ENCODE peak calls at places on chromosomes 12 and 14, in five cellular contexts. B is brain pericyte; F is pulmonary artery endothelial cell; K is GM12865; M is stimulated activated CD8-positive, alpha-beta memory T cell treated with anti-CD3 and anti-CD28 coated beads, Interleukin-15, amount 100 ng/mL, for 4 hours. N is an unnamed sample.
A peak's percentile ranks its signal among the peaks of the same experiment; 100 is the strongest.

GRCh38 chr14:55097894-55098560 is 31.0 kb upstream of the LGALS3 start:
- DNase-seq in B (no peak), F (no peak), K (peak; percentile 96), M (no peak), N (no peak)

GRCh38 chr12:64819816-64820402 is 4.5 kb upstream of the TBC1D30 start:
- DNase-seq in B (no peak), F (no peak), K (no peak), M (no peak), N (no peak)

GRCh38 chr14:65824285-65824977 is 411.9 kb downstream of the FUT8 start:
- DNase-seq in B (peak; percentile 25), F (peak; percentile 44), K (peak; percentile 78), M (peak; percentile 10), N (no peak)

GRCh38 chr14:94103554-94104165 is 6.9 kb upstream of the IFI27 start:
- DNase-seq in B (no peak), F (no peak), K (no peak), M (no peak), N (no peak)

GRCh38 chr12:98743362-98743953 is 98.4 kb downstream of the APAF1 start:
- DNase-seq in B (no peak), F (no peak), K (peak; percentile 44), M (no peak), N (no peak)

GRCh38 chr12:38154096-38155019 is 162.2 kb upstream of the ALG10B start:
- DNase-seq in B (no peak), F (no peak), K (no peak), M (no peak), N (peak; percentile 78)

GRCh38 chr12:52873513-52873831 is 24.7 kb upstream of the KRT78 start:
- DNase-seq in B (no peak), F (no peak), K (no peak), M (no peak), N (no peak)

GRCh38 chr12:45299132-45299692 is 83.3 kb downstream of the ANO6 start:
- DNase-seq in B (no peak), F (no peak), K (no peak), M (no peak), N (no peak)

GRCh38 chr14:61537567-61538463 is 157.5 kb upstream of the HIF1A start:
- DNase-seq in B (no peak), F (no peak), K (peak; percentile 47), M (peak; percentile 27), N (no peak)

GRCh38 chr14:105851716-105852377 is 325.5 kb downstream of the TMEM121 start:
- DNase-seq in B (no peak), F (no peak), K (no peak), M (no peak), N (no peak)

GRCh38 chr12:108332791-108333382 is 6.2 kb downstream of the CMKLR1 start:
- DNase-seq in B (no peak), F (no peak), K (peak; percentile 58), M (no peak), N (no peak)

GRCh38 chr12:54370218-54370730 is 6.0 kb upstream of the GPR84 start:
- DNase-seq in B (peak; percentile 60), F (peak; percentile 43), K (peak; percentile 65), M (no peak), N (peak; percentile 95)

GRCh38 chr14:32217301-32217700 is 14.2 kb upstream of the RNU6-8 start:
- DNase-seq in B (no peak), F (no peak), K (peak; percentile 46), M (no peak), N (no peak)

GRCh38 chr12:95820096-95820703 is 29.6 kb upstream of the NTN4 start:
- DNase-seq in B (no peak), F (no peak), K (no peak), M (no peak), N (no peak)

GRCh38 chr12:111775205-111776193 is 8.8 kb downstream of the ALDH2 start:
- DNase-seq in B (peak; percentile 47), F (peak; percentile 77), K (peak; percentile 91), M (no peak), N (no peak)

GRCh38 chr14:71586131-71586893 is 345.9 kb upstream of the RGS6 start:
- DNase-seq in B (no peak), F (no peak), K (no peak), M (no peak), N (no peak)

GRCh38 chr12:108840605-108841328 is 16.6 kb downstream of the SSH1 start:
- DNase-seq in B (peak; percentile 73), F (no peak), K (no peak), M (no peak), N (no peak)

GRCh38 chr14:64444984-64445845 is 20.1 kb upstream of the AKAP5 start:
- DNase-seq in B (no peak), F (peak; percentile 29), K (peak; percentile 92), M (peak; percentile 20), N (no peak)

GRCh38 chr12:106984588-106985137 is 2.3 kb downstream of the MTERF2 start:
- DNase-seq in B (no peak), F (no peak), K (no peak), M (no peak), N (no peak)

GRCh38 chr12:6962285-6963015 is 8.0 kb downstream of the PHB2 start:
- DNase-seq in B (no peak), F (no peak), K (no peak), M (no peak), N (no peak)

GRCh38 chr12:76299536-76300296 is 48.5 kb downstream of the BBS10 start:
- DNase-seq in B (no peak), F (no peak), K (no peak), M (no peak), N (no peak)

GRCh38 chr12:69929125-69929524 is 104.1 kb downstream of the MYRFL start:
- DNase-seq in B (no peak), F (no peak), K (no peak), M (no peak), N (no peak)

GRCh38 chr14:80570930-80571298 is 359.6 kb upstream of the DIO2 start:
- DNase-seq in B (no peak), F (no peak), K (no peak), M (no peak), N (no peak)

GRCh38 chr14:100308112-100308792 is 2.0 kb upstream of the SLC25A29 start:
- DNase-seq in B (no peak), F (no peak), K (no peak), M (no peak), N (no peak)

GRCh38 chr12:89352242-89352491 is 134 bp downstream of the DUSP6 start:
- DNase-seq in B (no peak), F (no peak), K (no peak), M (no peak), N (no peak)

GRCh38 chr12:48954781-48955501 is 2.3 kb downstream of the ARF3 start:
- DNase-seq in B (no peak), F (no peak), K (no peak), M (no peak), N (no peak)

GRCh38 chr14:34489324-34489723 is 27.3 kb upstream of the SPTSSA start:
- DNase-seq in B (no peak), F (no peak), K (no peak), M (no peak), N (no peak)

N was measured in mesenteric fat pad.